ENCODE peak calls at places on chromosomes 13 and 19, in nine cellular contexts. V is MG63; M is spleen; F is NCI-H524; J is PC-3; N is neural crest cell; D is M059J; P is CD4-positive, alpha-beta memory T cell; E is stimulated activated CD4-positive, alpha-beta T cell treated with anti-CD3 and anti-CD28 coated beads, Interleukin-1b, Interleukin-23, amount 100 ng/mL, for 24 hours. C is an unnamed sample.

GRCh38 chr13:99086869-99087129 is 108.9 kb upstream of the DOCK9 start:
- DNase-seq in E (no peak), V (peak; percentile 27), N (peak; percentile 22), M (no peak), D (no peak), P (no peak), F (no peak), J (no peak), C (no peak)

GRCh38 chr13:40375522-40376171 is 290.8 kb downstream of the FOXO1 start:
- DNase-seq in F (no peak), M (no peak), D (no peak), V (no peak), N (no peak), P (no peak), E (no peak), J (no peak), C (no peak)

GRCh38 chr13:111467111-111467890 is 146.9 kb downstream of the TEX29 start:
- DNase-seq in N (no peak), J (no peak), F (no peak), P (no peak), E (no peak), D (no peak), M (no peak), V (no peak), C (no peak)

GRCh38 chr19:45125975-45126493 is 33.1 kb downstream of the PPP1R37 start:
- DNase-seq in N (peak; percentile 64), J (peak; percentile 72), F (peak; percentile 33), E (peak; percentile 31), P (peak; percentile 55), M (peak; percentile 83), V (peak; percentile 58), D (peak; percentile 52), C (peak; percentile 46)

GRCh38 chr13:40477623-40478608 is 188.5 kb downstream of the FOXO1 start:
- DNase-seq in J (no peak), P (no peak), F (no peak), M (no peak), D (no peak), N (no peak), E (no peak), V (no peak), C (no peak)

GRCh38 chr19:55693336-55693974 is 18.4 kb downstream of the EPN1 start:
- DNase-seq in M (peak; percentile 61), D (no peak), P (no peak), F (no peak), N (no peak), V (no peak), J (no peak), E (no peak), C (no peak)

GRCh38 chr13:46633416-46633815 is 80.4 kb downstream of the LRCH1 start:
- DNase-seq in V (peak; percentile 56), E (no peak), N (no peak), D (peak; percentile 79), M (no peak), F (no peak), J (peak; percentile 11), P (no peak), C (no peak)

GRCh38 chr19:35056513-35057063 is 15.1 kb downstream of the HPN start:
- DNase-seq in D (no peak), F (peak; percentile 72), E (no peak), M (no peak), P (no peak), V (no peak), J (no peak), N (no peak), C (no peak)

GRCh38 chr19:5953034-5953589 is 24.8 kb downstream of the RANBP3 start:
- DNase-seq in N (no peak), J (no peak), V (no peak), P (no peak), M (no peak), E (no peak), D (peak; percentile 61), F (no peak), C (no peak)

GRCh38 chr13:73880365-73880764 is 253.8 kb downstream of the KLF12 start:
- DNase-seq in J (no peak), D (peak; percentile 44), V (no peak), M (no peak), P (no peak), E (no peak), F (no peak), N (no peak), C (no peak)

GRCh38 chr19:38743394-38744297 is 628 bp downstream of the CAPN12 start:
- DNase-seq in M (peak; percentile 61), F (no peak), D (no peak), N (no peak), V (no peak), P (no peak), E (no peak), J (no peak), C (no peak)

GRCh38 chr13:46341112-46341711 is 45.8 kb downstream of the RUBCNL start:
- DNase-seq in E (no peak), P (no peak), J (peak; percentile 56), N (no peak), D (peak; percentile 65), V (peak; percentile 50), F (no peak), M (no peak), C (no peak)

GRCh38 chr19:20660473-20660872 is 898 bp downstream of the ZNF626 start:
- DNase-seq in P (no peak), N (no peak), E (no peak), V (no peak), J (no peak), M (no peak), D (no peak), F (no peak), C (no peak)

GRCh38 chr13:28819748-28820098 is 416 bp upstream of the MTUS2 start:
- DNase-seq in F (peak; percentile 21), N (peak; percentile 68), M (no peak), J (peak; percentile 23), V (peak; percentile 52), D (no peak), E (no peak), P (peak; percentile 50), C (no peak)

GRCh38 chr19:3440082-3440481 is 40.2 kb downstream of the SMIM24 start:
- DNase-seq in M (no peak), E (peak; percentile 24), V (peak; percentile 34), N (no peak), D (no peak), P (peak; percentile 48), F (no peak), J (peak; percentile 42), C (no peak)

GRCh38 chr19:2627319-2627829 is 75.1 kb downstream of the GNG7 start:
- DNase-seq in D (peak; percentile 99), J (peak; percentile 96), M (peak; percentile 95), E (no peak), N (no peak), F (no peak), P (no peak), V (peak; percentile 92), C (no peak)

GRCh38 chr13:34675626-34676025 is 266.4 kb upstream of the NBEA start:
- DNase-seq in F (no peak), M (no peak), D (peak; percentile 69), J (no peak), V (no peak), P (no peak), E (no peak), N (no peak), C (no peak)

GRCh38 chr13:51636349-51636890 is 52.2 kb downstream of the WDFY2 start:
- DNase-seq in D (no peak), F (no peak), E (no peak), P (no peak), M (no peak), N (no peak), J (peak; percentile 72), V (no peak), C (no peak)

GRCh38 chr13:21033866-21034601 is 27.4 kb downstream of the LATS2 start:
- DNase-seq in M (no peak), D (peak; percentile 93), V (no peak), E (no peak), P (no peak), J (peak; percentile 96), N (no peak), F (no peak), C (no peak)

GRCh38 chr19:1389033-1389940 is 5.6 kb downstream of the NDUFS7 start:
- DNase-seq in P (no peak), N (no peak), F (no peak), M (no peak), V (no peak), J (no peak), D (no peak), E (no peak), C (no peak)

GRCh38 chr19:5558101-5558621 is 9.6 kb downstream of the TINCR start:
- DNase-seq in N (no peak), D (peak; percentile 31), F (no peak), V (no peak), M (no peak), P (no peak), E (no peak), J (no peak), C (no peak)

GRCh38 chr13:30829145-30829544 is 76.9 kb upstream of the MEDAG start:
- DNase-seq in J (peak; percentile 78), F (no peak), E (no peak), P (no peak), M (no peak), D (peak; percentile 94), V (peak; percentile 50), N (no peak), C (no peak)

GRCh38 chr13:60347174-60347573 is 49.8 kb upstream of the TDRD3 start:
- DNase-seq in J (no peak), D (no peak), V (no peak), E (no peak), F (no peak), N (no peak), P (no peak), M (no peak), C (no peak)